ENCODE peak calls at places on chromosomes 1 and 21, in seven cellular contexts. U, R, T, Y, M, J and I are unnamed samples.
A peak's percentile ranks its signal among the peaks of the same experiment; 100 is the strongest.

GRCh38 chr1:235074335-235075120 is 54.1 kb downstream of the TOMM20 start:
- DNase-seq in T (peak; percentile 35), M (peak; percentile 79), U (no peak), J (no peak), Y (peak; percentile 66), R (peak; percentile 61), I (no peak)

GRCh38 chr1:1833916-1834325 is 55.7 kb upstream of the NADK start:
- DNase-seq in J (no peak), U (no peak), T (no peak), M (no peak), Y (peak; percentile 56), R (no peak), I (no peak)

GRCh38 chr21:46376856-46377453 is 53.0 kb downstream of the PCNT start:
- DNase-seq in M (no peak), Y (no peak), U (no peak), J (no peak), T (no peak), R (no peak), I (no peak)

GRCh38 chr1:204103121-204103741 is 30.3 kb downstream of the SOX13 start:
- DNase-seq in U (no peak), M (no peak), R (no peak), Y (peak; percentile 25), T (no peak), J (no peak), I (no peak)

GRCh38 chr1:209248649-209249279 is 334.8 kb upstream of the CAMK1G start:
- DNase-seq in Y (peak; percentile 73), J (peak; percentile 44), T (no peak), U (peak; percentile 59), M (peak; percentile 79), R (peak; percentile 19), I (peak; percentile 71)

GRCh38 chr21:31501921-31502320 is 157.6 kb upstream of the SOD1 start:
- DNase-seq in Y (no peak), U (no peak), J (no peak), T (no peak), M (peak; percentile 2), R (no peak), I (no peak)

GRCh38 chr1:203131548-203132200 is 4.1 kb downstream of the ADORA1 start:
- DNase-seq in Y (no peak), U (no peak), M (no peak), J (no peak), T (no peak), R (no peak), I (no peak)

GRCh38 chr1:17081439-17081838 is 27.6 kb upstream of the SDHB start:
- DNase-seq in U (no peak), Y (no peak), R (peak; percentile 94), T (no peak), J (no peak), M (no peak), I (no peak)

GRCh38 chr1:211715976-211716375 is 40.6 kb upstream of the NEK2 start:
- DNase-seq in Y (no peak), R (no peak), M (no peak), J (no peak), T (no peak), U (no peak), I (no peak)

GRCh38 chr21:29829514-29830255 is 110.1 kb downstream of the GRIK1 start:
- DNase-seq in Y (no peak), M (no peak), T (no peak), J (no peak), R (no peak), U (no peak), I (no peak)

GRCh38 chr1:20290624-20291597 is at the start of gene VWA5B1:
- DNase-seq in R (peak; percentile 45), Y (no peak), U (no peak), M (no peak), T (no peak), J (no peak), I (peak; percentile 36)

GRCh38 chr21:22710725-22711124 is 1712.5 kb downstream of the NCAM2 start:
- DNase-seq in J (no peak), U (no peak), R (no peak), Y (no peak), M (no peak), T (no peak), I (no peak)

GRCh38 chr1:166910396-166910994 is 34.4 kb upstream of the TADA1 start:
- DNase-seq in U (peak; percentile 96), Y (peak; percentile 83), J (peak; percentile 86), M (peak; percentile 83), R (peak; percentile 78), T (peak; percentile 60), I (peak; percentile 61)

GRCh38 chr1:183739640-183740385 is 65.1 kb upstream of the RGL1 start:
- DNase-seq in M (no peak), T (no peak), J (no peak), Y (no peak), R (no peak), U (no peak), I (no peak)

GRCh38 chr1:48661726-48662483 is 114.8 kb downstream of the BEND5 start:
- DNase-seq in T (no peak), U (no peak), R (no peak), M (no peak), J (no peak), Y (no peak), I (no peak)

GRCh38 chr1:65068202-65069011 is 79.6 kb upstream of the AK4 start:
- DNase-seq in J (no peak), T (peak; percentile 13), Y (no peak), R (no peak), U (no peak), M (peak; percentile 6), I (no peak)

GRCh38 chr1:224203243-224204016 is 20.4 kb downstream of the DEGS1 start:
- DNase-seq in Y (peak; percentile 67), J (no peak), R (no peak), T (no peak), M (peak; percentile 30), U (no peak), I (no peak)

GRCh38 chr1:108569097-108569728 is 9.3 kb downstream of the EEIG2 start:
- DNase-seq in J (no peak), U (no peak), T (no peak), M (no peak), R (no peak), Y (no peak), I (no peak)

GRCh38 chr1:175673236-175674150 is 69.9 kb downstream of the TNR start:
- DNase-seq in U (no peak), J (peak; percentile 37), M (no peak), Y (no peak), T (no peak), R (no peak), I (peak; percentile 23)

GRCh38 chr1:119681560-119681959 is 30.2 kb upstream of the PHGDH start:
- DNase-seq in R (no peak), M (no peak), J (no peak), U (no peak), T (no peak), Y (no peak), I (no peak)

GRCh38 chr21:37631319-37632117 is 264.9 kb downstream of the DYRK1A start:
- DNase-seq in U (no peak), J (peak; percentile 73), M (peak; percentile 77), T (no peak), Y (no peak), R (peak; percentile 45), I (no peak)

GRCh38 chr21:26966978-26967913 is at the start of gene ADAMTS5:
- DNase-seq in T (no peak), R (no peak), M (no peak), Y (peak; percentile 58), J (no peak), U (no peak), I (peak; percentile 37)

GRCh38 chr1:189606795-189607476 is 870.7 kb downstream of the BRINP3 start:
- DNase-seq in M (no peak), R (no peak), J (no peak), Y (peak; percentile 8), T (no peak), U (no peak), I (no peak)

GRCh38 chr1:201269900-201270410 is 13.4 kb upstream of the PKP1 start:
- DNase-seq in R (no peak), U (no peak), J (no peak), Y (no peak), T (no peak), M (no peak), I (no peak)

DNA sequence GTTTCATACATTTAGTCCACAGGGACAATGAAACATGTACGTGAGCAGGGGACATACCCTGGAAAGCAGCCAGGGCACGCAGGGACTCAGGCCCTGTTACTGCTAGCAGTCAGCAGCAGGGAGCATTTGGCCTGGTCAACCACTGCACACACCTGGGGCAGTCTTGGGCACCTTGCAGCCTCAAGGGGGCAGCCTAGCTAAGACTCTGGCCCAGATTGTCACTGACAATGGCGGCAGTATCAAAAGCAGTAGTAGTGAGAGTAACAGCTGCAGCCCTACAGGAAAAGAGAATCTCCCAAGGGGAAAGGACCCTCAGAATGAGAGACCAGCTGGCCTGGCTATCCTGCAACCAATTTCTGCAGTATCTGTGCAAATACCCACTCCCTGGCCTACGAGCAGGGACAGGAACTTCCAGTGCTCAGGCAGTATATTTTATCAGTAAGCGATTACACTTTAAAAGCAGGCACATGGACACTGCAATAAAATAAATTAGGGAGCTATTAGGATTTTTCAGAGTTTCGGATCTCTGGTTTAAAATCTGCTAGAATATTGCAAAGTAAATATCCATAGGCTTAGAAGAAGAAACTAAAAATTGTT is 475.6 kb downstream of the LTN1 start:
- DNase-seq in T (peak; percentile 48), Y (peak; percentile 22), J (peak; percentile 13), M (peak; percentile 75), U (no peak), R (peak; percentile 62), I (peak; percentile 46)
- TF ChIP-seq CTCF in T (peak; percentile 66), Y (peak; percentile 89), J (peak; percentile 84), M (peak; percentile 52), U (no peak), R (peak; percentile 48), I (peak; percentile 69)

DNA sequence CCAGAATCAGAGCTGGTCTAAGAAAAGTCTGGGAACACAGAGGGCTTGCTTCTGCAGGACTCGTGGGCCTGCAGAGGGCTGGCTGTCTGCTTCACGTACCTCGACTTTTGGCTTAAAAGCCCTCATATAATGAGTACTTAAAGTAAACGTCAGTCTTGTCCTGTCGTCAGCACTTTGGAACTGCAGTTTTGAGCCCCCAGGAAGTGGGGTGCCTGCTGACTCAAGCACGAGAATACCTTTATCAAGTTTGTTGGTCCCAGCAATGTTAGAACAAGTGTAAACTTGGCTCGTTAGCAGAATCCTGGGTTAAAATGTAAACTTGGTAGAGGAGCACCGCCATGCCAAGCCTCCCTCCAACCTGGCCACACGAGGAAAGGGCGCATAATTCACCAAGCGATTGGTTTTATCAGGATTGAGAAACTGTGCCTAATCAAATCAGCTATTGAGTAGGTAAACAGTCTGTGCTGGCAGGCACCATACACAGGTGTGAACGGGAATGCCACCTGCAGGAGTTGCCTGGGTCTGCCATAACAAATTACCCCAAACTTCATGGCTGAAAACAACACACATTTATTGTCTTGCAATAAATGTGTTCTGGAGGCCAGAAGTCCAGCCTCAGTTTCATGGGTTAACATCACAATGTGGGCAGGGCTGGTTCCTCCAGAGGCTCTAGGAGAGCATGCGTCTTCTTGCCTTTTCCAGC is 45.0 kb upstream of the FHAD1 start:
- DNase-seq in R (peak; percentile 91), T (no peak), M (peak; percentile 70), U (no peak), J (no peak), Y (no peak), I (no peak)
- TF ChIP-seq CTCF in R (no peak), T (no peak), M (no peak), U (no peak), J (no peak), Y (no peak), I (no peak)

GRCh38 chr1:168234846-168235547 is 9.2 kb downstream of the SFT2D2 start:
- DNase-seq in U (peak; percentile 31), Y (peak; percentile 53), J (no peak), T (no peak), R (peak; percentile 7), M (peak; percentile 70), I (no peak)
- TF ChIP-seq CTCF in U (peak; percentile 84), Y (peak; percentile 84), J (peak; percentile 74), T (peak; percentile 54), R (peak; percentile 22), M (peak; percentile 60), I (peak; percentile 65)

GRCh38 chr1:39507230-39507928 is 15.9 kb downstream of the BMP8A start:
- DNase-seq in U (no peak), J (no peak), T (no peak), M (no peak), Y (no peak), R (no peak), I (no peak)
- TF ChIP-seq CTCF in U (peak; percentile 27), J (peak; percentile 21), T (no peak), M (no peak), Y (peak; percentile 70), R (no peak), I (peak; percentile 43)